ENCODE peak calls at places on chromosomes 12 and 14, in nine cellular contexts. Y is AG08395; V is stimulated activated CD8-positive, alpha-beta memory T cell treated with anti-CD3 and anti-CD28 coated beads, Interleukin-15, amount 100 ng/mL, for 24 hours; U is skeletal muscle cell; N is amygdala; P is H9; F is stomach; G is GM18507; A is activated CD4-positive, alpha-beta memory T cell treated with anti-CD3 and anti-CD28 coated beads, Interleukin-2, amount 10 ng/mL, durations not matched to agents 7 days and 5 days. J is an unnamed sample.

GRCh38 chr14:104899781-104900180 is 24.9 kb upstream of the PLD4 start:
- DNase-seq in Y (no peak), V (no peak), U (no peak), N (no peak), P (no peak), F (no peak), G (no peak), A (no peak), J (no peak)

GRCh38 chr12:46546634-46547273 is 174.2 kb upstream of the SLC38A2 start:
- DNase-seq in Y (no peak), V (no peak), U (no peak), N (no peak), P (no peak), F (no peak), G (peak), A (peak), J (no peak)

GRCh38 chr12:119178544-119179334 is at the start of gene HSPB8:
- DNase-seq in Y (peak), V (no peak), U (peak), N (peak), P (peak), F (peak), G (no peak), A (no peak), J (peak)

GRCh38 chr12:23704992-23705943 is 244.2 kb downstream of the SOX5 start:
- DNase-seq in Y (no peak), V (no peak), U (no peak), N (no peak), P (peak), F (no peak), G (no peak), A (no peak), J (no peak)

GRCh38 chr14:82595466-82595865 is 1061.8 kb upstream of the SEL1L start:
- DNase-seq in Y (no peak), V (no peak), U (no peak), N (no peak), P (no peak), F (no peak), G (no peak), A (no peak), J (no peak)

GRCh38 chr14:32224731-32225377 is 21.8 kb upstream of the RNU6-8 start:
- DNase-seq in Y (peak), V (no peak), U (no peak), N (no peak), P (no peak), F (no peak), G (no peak), A (no peak), J (no peak)

GRCh38 chr14:51328942-51329350 is 88.9 kb downstream of the TMX1 start:
- DNase-seq in Y (peak), V (no peak), U (peak), N (no peak), P (no peak), F (no peak), G (no peak), A (no peak), J (no peak)

GRCh38 chr12:47846294-47846996 is 26.7 kb upstream of the HDAC7 start:
- DNase-seq in Y (no peak), V (no peak), U (no peak), N (no peak), P (peak), F (no peak), G (no peak), A (no peak), J (no peak)

GRCh38 chr14:26867171-26867757 is 269.4 kb upstream of the NOVA1 start:
- DNase-seq in Y (no peak), V (no peak), U (no peak), N (no peak), P (no peak), F (no peak), G (no peak), A (no peak), J (peak)

GRCh38 chr12:32034045-32034444 is 72.6 kb upstream of the BICD1 start:
- DNase-seq in Y (no peak), V (no peak), U (no peak), N (no peak), P (no peak), F (no peak), G (no peak), A (no peak), J (no peak)

J was measured in putamen.